ENCODE peak calls at places on chromosomes 3 and 15, in eight cellular contexts. W, S, N, E, H, X, Y and J are unnamed samples.

GRCh38 chr15:45157974-45158373 is 28.2 kb downstream of the DUOX1 start:
- DNase-seq in W (no peak), Y (peak; percentile 55), N (no peak), S (no peak), E (no peak), H (no peak), X (no peak), J (no peak)

GRCh38 chr3:149507491-149508324 is 33.2 kb downstream of the TM4SF4 start:
- DNase-seq in S (no peak), N (no peak), E (no peak), H (no peak), X (no peak), Y (no peak), W (no peak), J (no peak)

GRCh38 chr3:33023176-33024136 is 72.0 kb downstream of the CCR4 start:
- DNase-seq in W (no peak), H (no peak), X (no peak), N (no peak), S (no peak), E (no peak), Y (no peak), J (no peak)

GRCh38 chr3:170425491-170426239 is 7.0 kb downstream of the CLDN11 start:
- DNase-seq in N (no peak), S (no peak), E (no peak), X (no peak), Y (no peak), H (no peak), W (no peak), J (peak; percentile 19)

GRCh38 chr3:184740509-184741258 is 28.8 kb upstream of the MAGEF1 start:
- DNase-seq in E (no peak), X (peak; percentile 7), H (no peak), W (peak; percentile 14), Y (no peak), S (no peak), N (no peak), J (no peak)

GRCh38 chr3:31041161-31041978 is 146.9 kb upstream of the GADL1 start:
- DNase-seq in E (no peak), S (peak; percentile 44), N (no peak), Y (no peak), H (peak; percentile 40), W (no peak), X (no peak), J (no peak)

GRCh38 chr15:67253517-67254237 is 784 bp downstream of the AAGAB start:
- DNase-seq in E (no peak), Y (no peak), N (no peak), W (no peak), X (no peak), H (no peak), S (no peak), J (no peak)

GRCh38 chr3:156480949-156481348 is 74.0 kb downstream of the SSR3 start:
- DNase-seq in E (no peak), H (no peak), X (no peak), N (no peak), Y (no peak), S (no peak), W (no peak), J (no peak)

GRCh38 chr15:31262901-31263671 is 63.5 kb upstream of the KLF13 start:
- DNase-seq in W (peak; percentile 30), S (no peak), H (no peak), E (no peak), N (peak; percentile 65), X (no peak), Y (no peak), J (peak; percentile 31)

GRCh38 chr3:138937690-138938055 is 9.3 kb downstream of the FOXL2 start:
- DNase-seq in W (no peak), N (no peak), S (no peak), Y (no peak), H (no peak), E (no peak), X (peak; percentile 18), J (no peak)

GRCh38 chr15:90340345-90340744 is 11.7 kb upstream of the ZNF774 start:
- DNase-seq in W (no peak), Y (no peak), H (no peak), E (no peak), S (no peak), N (no peak), X (peak; percentile 37), J (no peak)

GRCh38 chr3:193996641-193997089 is 139.3 kb upstream of the HES1 start:
- DNase-seq in X (no peak), W (no peak), S (no peak), H (peak; percentile 34), E (no peak), N (no peak), Y (no peak), J (no peak)

GRCh38 chr3:113953677-113954076 is 5.9 kb downstream of the ZDHHC23 start:
- DNase-seq in H (no peak), W (no peak), N (no peak), S (no peak), Y (no peak), E (no peak), X (no peak), J (no peak)

GRCh38 chr15:31457631-31458526 is 131.2 kb downstream of the KLF13 start:
- DNase-seq in N (peak; percentile 56), S (no peak), W (peak; percentile 23), H (no peak), Y (peak; percentile 80), E (no peak), X (no peak), J (no peak)

GRCh38 chr15:56956538-56956937 is 38.1 kb downstream of the TCF12 start:
- DNase-seq in S (no peak), H (no peak), Y (no peak), X (no peak), N (no peak), W (no peak), E (no peak), J (no peak)

GRCh38 chr3:133460809-133461208 is 61.0 kb downstream of the BFSP2 start:
- DNase-seq in W (no peak), H (no peak), X (no peak), Y (no peak), N (no peak), E (no peak), S (no peak), J (no peak)

GRCh38 chr3:185030399-185030798 is 122.5 kb downstream of the C3orf70 start:
- DNase-seq in W (no peak), X (no peak), Y (no peak), N (no peak), S (no peak), E (no peak), H (no peak), J (no peak)

GRCh38 chr15:59994855-59995557 is 9.1 kb upstream of the FOXB1 start:
- DNase-seq in H (peak; percentile 37), N (no peak), W (no peak), Y (peak; percentile 50), X (no peak), E (no peak), S (no peak), J (no peak)

GRCh38 chr3:128177865-128178264 is 24.6 kb downstream of the EEFSEC start:
- DNase-seq in Y (no peak), S (no peak), H (no peak), N (no peak), X (no peak), W (no peak), E (no peak), J (no peak)

GRCh38 chr3:128180913-128181312 is 27.6 kb downstream of the EEFSEC start:
- DNase-seq in W (no peak), H (no peak), Y (no peak), X (no peak), S (no peak), N (no peak), E (no peak), J (no peak)

GRCh38 chr3:128178782-128179473 is 25.6 kb downstream of the EEFSEC start:
- DNase-seq in E (no peak), Y (no peak), S (no peak), H (no peak), W (no peak), X (no peak), N (no peak), J (no peak)

GRCh38 chr3:128180446-128180845 is 27.2 kb downstream of the EEFSEC start:
- DNase-seq in N (no peak), S (no peak), X (no peak), W (no peak), H (no peak), E (no peak), Y (peak; percentile 54), J (no peak)

DNA sequence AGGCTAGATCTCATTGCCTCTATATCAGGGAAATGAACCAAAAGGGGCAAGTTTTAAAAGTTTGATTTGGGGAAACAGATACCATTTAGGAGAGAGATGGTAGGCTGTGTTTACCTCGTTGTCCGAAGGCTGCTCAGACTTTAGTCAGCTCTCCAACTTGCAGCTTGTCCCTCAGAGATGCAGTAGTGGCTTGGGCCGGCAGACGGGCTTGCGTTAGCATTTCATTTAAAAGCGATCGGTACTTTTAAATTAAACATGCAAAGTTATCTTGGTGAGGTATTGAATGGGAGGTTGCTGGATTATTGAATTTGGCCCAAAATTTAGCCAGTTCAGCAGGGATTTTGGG is 26.2 kb downstream of the EEFSEC start:
- DNase-seq in H (peak; percentile 20), X (no peak), W (no peak), S (no peak), Y (no peak), N (no peak), E (no peak), J (no peak)
- H3K27ac ChIP-seq in H (no peak overlapping the region), X (no peak overlapping the region), W (no peak overlapping the region), S (no peak overlapping the region), Y (no peak overlapping the region), N (no peak overlapping the region), E (no peak overlapping the region), J (no peak overlapping the region)

DNA sequence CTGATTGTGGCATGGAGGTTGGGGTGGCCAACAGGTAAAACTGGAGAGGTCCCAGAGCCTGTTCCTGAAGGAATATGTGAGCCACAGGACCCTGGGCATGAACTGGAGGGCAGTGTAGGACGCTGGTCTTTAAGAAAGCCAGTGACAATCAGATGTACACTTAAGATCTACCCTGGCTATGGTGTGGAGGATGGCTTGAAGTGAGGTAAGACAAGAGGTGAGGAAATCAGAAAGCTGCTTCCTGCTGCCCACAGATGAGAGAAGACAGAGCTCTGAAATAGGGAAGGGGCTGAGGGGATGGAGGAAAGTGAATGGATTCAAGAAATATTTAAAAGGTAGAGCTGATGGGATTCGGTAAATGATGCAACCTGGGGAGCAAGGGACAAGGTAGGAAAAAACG is 22.7 kb upstream of the KLHL6 start:
- DNase-seq in Y (no peak), H (no peak), N (no peak), S (no peak), E (no peak), X (no peak), W (no peak), J (no peak)
- H3K27ac ChIP-seq in Y (no peak overlapping the region), H (no peak overlapping the region), N (no peak overlapping the region), S (no peak overlapping the region), E (no peak overlapping the region), X (no peak overlapping the region), W (no peak overlapping the region), J (no peak overlapping the region)

DNA sequence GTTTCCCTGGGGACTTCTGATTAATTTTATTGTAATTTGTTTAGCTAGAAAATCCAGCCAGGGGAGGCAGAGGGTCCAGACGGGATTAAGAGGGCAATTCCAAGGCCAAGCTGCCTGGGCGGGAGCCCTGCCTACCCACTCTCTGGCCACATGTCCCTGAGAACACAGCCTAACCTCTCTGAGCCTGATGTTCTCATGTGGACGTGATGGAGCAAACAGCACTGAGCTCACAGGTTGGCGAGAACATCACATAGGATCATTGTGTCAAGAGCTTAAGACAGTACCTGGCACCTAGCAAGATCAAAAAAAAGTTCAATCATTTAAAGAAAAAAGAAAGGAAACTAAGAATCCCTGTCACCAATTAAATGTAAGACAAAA is 1.0 kb downstream of the LRRC2 start:
- DNase-seq in E (no peak), H (no peak), X (no peak), N (no peak), Y (no peak), W (no peak), S (no peak), J (no peak)
- H3K27ac ChIP-seq in E (no peak overlapping the region), H (no peak overlapping the region), X (no peak overlapping the region), N (no peak overlapping the region), Y (no peak overlapping the region), W (no peak overlapping the region), S (no peak overlapping the region), J (no peak overlapping the region)

GRCh38 chr3:137050281-137050680 is 92.5 kb downstream of the IL20RB start:
- DNase-seq in W (no peak), X (no peak), E (no peak), S (no peak), H (no peak), N (no peak), Y (no peak), J (no peak)
- H3K27ac ChIP-seq in W (no peak overlapping the region), X (no peak overlapping the region), E (no peak overlapping the region), S (no peak overlapping the region), H (no peak overlapping the region), N (no peak overlapping the region), Y (no peak overlapping the region), J (no peak overlapping the region)